ENCODE peak calls at places on chromosomes 1 and 21, in four cellular contexts. S is neuronal stem cell, A is fibroblast of lung, R is NT2/D1. Y is an unnamed sample.
A peak's percentile ranks its signal among the peaks of the same experiment; 100 is the strongest.

GRCh38 chr1:180811886-180812285 is 100.8 kb upstream of the KIAA1614 start:
- DNase-seq in S (no peak), A (no peak), R (no peak), Y (no peak)

GRCh38 chr1:219027161-219027673 is 146.5 kb upstream of the LYPLAL1 start:
- DNase-seq in S (no peak), A (peak; percentile 33), R (no peak), Y (no peak)

GRCh38 chr1:84782311-84782771 is 92.1 kb upstream of the SSX2IP start:
- DNase-seq in S (peak; percentile 45), A (peak; percentile 23), R (peak; percentile 66), Y (peak; percentile 28)

GRCh38 chr1:11054181-11054580 is 5.6 kb downstream of the SRM start:
- DNase-seq in S (no peak), A (no peak), R (no peak), Y (no peak)

GRCh38 chr21:45111703-45112102 is 37.3 kb downstream of the ADARB1 start:
- DNase-seq in S (no peak), A (no peak), R (no peak), Y (no peak)

GRCh38 chr1:59044535-59045121 is 252.3 kb upstream of the FGGY start:
- DNase-seq in S (no peak), A (no peak), R (no peak), Y (no peak)

GRCh38 chr1:227892930-227893695 is 54.6 kb downstream of the WNT9A start:
- DNase-seq in S (no peak), A (no peak), R (no peak), Y (no peak)

GRCh38 chr1:211352985-211353515 is 26.4 kb downstream of the TRAF5 start:
- DNase-seq in S (no peak), A (no peak), R (peak; percentile 42), Y (peak; percentile 75)

GRCh38 chr1:247746391-247746935 is 1.5 kb downstream of the OR14A2 start:
- DNase-seq in S (no peak), A (no peak), R (no peak), Y (no peak)

DNA sequence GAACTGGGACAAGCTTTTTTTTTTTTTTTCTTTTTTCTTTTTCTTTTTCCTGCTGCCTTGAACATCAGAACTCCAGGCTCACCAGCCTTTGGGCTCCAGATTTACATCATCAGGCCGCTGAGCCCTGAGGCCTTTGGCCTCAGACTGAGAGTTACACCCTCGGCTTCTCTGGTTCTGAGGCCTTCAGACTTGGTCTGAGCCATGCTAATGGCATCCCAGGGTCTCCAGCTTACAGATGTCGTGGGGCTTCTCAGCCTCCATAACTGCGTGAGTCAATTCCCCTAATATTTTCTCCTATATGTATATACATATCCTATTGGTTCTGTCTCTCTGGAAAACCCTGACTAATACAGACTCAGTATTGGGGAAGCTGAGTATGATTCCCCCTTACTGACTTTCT is 36.5 kb upstream of the RC3H1 start:
- DNase-seq in S (no peak), A (peak; percentile 76), R (no peak), Y (no peak)
- H3K9me3 ChIP-seq in S (no peaks in the 10 kb centered on the region), A (no peaks in the 10 kb centered on the region), R (peaks cover 4% of the 10 kb centered on the region), Y (no peaks in the 10 kb centered on the region)

GRCh38 chr1:43987159-43988022 is 4.0 kb upstream of the CCDC24 start:
- DNase-seq in S (no peak), A (no peak), R (no peak), Y (no peak)
- H3K9ac ChIP-seq in S (no peak overlapping the region), A (no peak overlapping the region), R (peak overlapping the region; percentile 11), Y (no peak overlapping the region)

GRCh38 chr1:88698140-88698539 is 14.1 kb downstream of the PKN2 start:
- DNase-seq in S (no peak), A (peak; percentile 38), R (no peak), Y (no peak)
- H3K4me3 ChIP-seq in S (no peak overlapping the region), A (no peak overlapping the region), R (no peak overlapping the region), Y (no peak overlapping the region)

GRCh38 chr21:14058566-14058965 is 152.2 kb downstream of the LIPI start:
- DNase-seq in S (no peak), A (no peak), R (no peak), Y (no peak)

GRCh38 chr21:14056771-14057191 is 154.0 kb downstream of the LIPI start:
- DNase-seq in S (no peak), A (no peak), R (no peak), Y (no peak)

GRCh38 chr21:14054682-14055081 is 156.1 kb downstream of the LIPI start:
- DNase-seq in S (no peak), A (no peak), R (no peak), Y (no peak)

DNA sequence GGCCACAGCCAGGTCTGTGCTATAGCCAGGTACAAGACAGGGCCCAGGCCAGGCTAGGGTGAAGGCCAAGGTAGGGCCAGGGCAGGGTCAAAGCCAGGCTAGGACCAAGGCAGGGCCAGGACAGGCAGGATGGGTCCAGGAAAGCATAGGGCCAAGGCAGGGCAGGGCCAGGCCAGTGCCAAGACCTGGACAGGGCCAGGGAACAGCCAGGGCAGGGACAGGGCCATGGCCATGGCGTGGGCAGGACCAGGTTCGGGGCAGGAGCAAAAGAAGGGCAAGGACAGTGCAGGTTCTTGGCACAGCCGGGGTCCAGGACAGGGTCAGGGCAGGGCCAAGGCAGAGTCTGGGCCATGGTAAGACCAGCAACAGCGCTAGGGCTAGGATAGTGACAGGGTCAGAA is 153.4 kb downstream of the LIPI start:
- DNase-seq in S (no peak), A (no peak), R (no peak), Y (no peak)
- H3K9me3 ChIP-seq in S (no peaks in the 10 kb centered on the region), A (no peaks in the 10 kb centered on the region), R (peaks cover 49% of the 10 kb centered on the region), Y (no peaks in the 10 kb centered on the region)

GRCh38 chr1:92481598-92482403 is 4.9 kb downstream of the GFI1 start:
- DNase-seq in S (peak; percentile 37), A (peak; percentile 36), R (no peak), Y (no peak)

GRCh38 chr1:92484171-92484471 is 2.6 kb downstream of the GFI1 start:
- DNase-seq in S (no peak), A (no peak), R (no peak), Y (no peak)

GRCh38 chr1:92482404-92482664 is 4.4 kb downstream of the GFI1 start:
- DNase-seq in S (peak; percentile 45), A (peak; percentile 35), R (no peak), Y (no peak)

GRCh38 chr1:92483442-92484170 is 3.1 kb downstream of the GFI1 start:
- DNase-seq in S (peak; percentile 44), A (no peak), R (no peak), Y (peak; percentile 78)

GRCh38 chr1:92482665-92483441 is 3.9 kb downstream of the GFI1 start:
- DNase-seq in S (peak; percentile 37), A (no peak), R (no peak), Y (peak; percentile 49)
- H3K9ac ChIP-seq in S (no peak overlapping the region), A (no peak overlapping the region), R (peak overlapping the region; percentile 24), Y (peak overlapping the region; percentile 96)

Y was measured in MM.1S.